ENCODE peak calls at places on chromosomes 1 and 21, in five cellular contexts. G is EH, V is tibial artery, I is Daoy, O is epithelial cell of esophagus. N is an unnamed sample.

GRCh38 chr1:34549199-34549598 is 205.6 kb upstream of the GJB5 start:
- DNase-seq in I (no peak), G (no peak), V (no peak), O (peak; percentile 21), N (no peak)

GRCh38 chr1:57843760-57844159 is 419.9 kb upstream of the DAB1 start:
- DNase-seq in I (peak; percentile 17), O (peak; percentile 55), V (no peak), G (peak; percentile 75), N (peak; percentile 66)

GRCh38 chr21:14876464-14876863 is 188.3 kb downstream of the NRIP1 start:
- DNase-seq in O (no peak), V (no peak), G (no peak), I (peak; percentile 24), N (no peak)

GRCh38 chr1:6603851-6604558 is 1.3 kb upstream of the KLHL21 start:
- DNase-seq in I (peak; percentile 71), V (peak; percentile 94), G (peak; percentile 94), O (peak; percentile 52), N (peak; percentile 95)

GRCh38 chr1:8671313-8671917 is 146.0 kb downstream of the RERE start:
- DNase-seq in I (peak; percentile 65), V (no peak), O (peak; percentile 72), G (peak; percentile 76), N (peak; percentile 75)

GRCh38 chr1:181128592-181129497 is 40.3 kb downstream of the IER5 start:
- DNase-seq in O (no peak), I (no peak), V (no peak), G (no peak), N (no peak)

GRCh38 chr1:43221256-43221778 is 48.5 kb upstream of the TMEM125 start:
- DNase-seq in G (no peak), V (no peak), I (no peak), O (no peak), N (no peak)

GRCh38 chr21:44477712-44478111 is 22.4 kb downstream of the LRRC3 start:
- DNase-seq in O (no peak), G (no peak), I (no peak), V (peak; percentile 38), N (no peak)

GRCh38 chr1:15046487-15047165 is 106.9 kb upstream of the TMEM51 start:
- DNase-seq in V (peak; percentile 76), O (peak; percentile 79), I (peak; percentile 71), G (peak; percentile 84), N (peak; percentile 87)